ENCODE peak calls at places on chromosomes 3 and 15, in eight cellular contexts. One of them, this sample, is unnamed.

GRCh38 chr15:56098230-56098899 is 105.0 kb upstream of the NEDD4 start:
- DNase-seq in choroid plexus epithelial cell: peak
- DNase-seq in tibial nerve: no peak
- DNase-seq in heart left ventricle: no peak
- DNase-seq in nephron progenitor cell: no peak
- DNase-seq in T-helper 2 cell: no peak
- DNase-seq in cardiac fibroblast: no peak
- DNase-seq in neural crest cell: no peak
- DNase-seq in this sample: no peak

GRCh38 chr3:55750525-55750924 is 263.4 kb upstream of the WNT5A start:
- DNase-seq in nephron progenitor cell: no peak
- DNase-seq in choroid plexus epithelial cell: peak
- DNase-seq in T-helper 2 cell: no peak
- DNase-seq in neural crest cell: no peak
- DNase-seq in tibial nerve: no peak
- DNase-seq in heart left ventricle: no peak
- DNase-seq in cardiac fibroblast: peak
- DNase-seq in this sample: peak

GRCh38 chr3:98655666-98656065 is 62.3 kb upstream of the CPOX start:
- DNase-seq in choroid plexus epithelial cell: peak
- DNase-seq in T-helper 2 cell: no peak
- DNase-seq in tibial nerve: no peak
- DNase-seq in nephron progenitor cell: no peak
- DNase-seq in heart left ventricle: no peak
- DNase-seq in neural crest cell: no peak
- DNase-seq in cardiac fibroblast: peak
- DNase-seq in this sample: peak

GRCh38 chr3:183799471-183799870 is 25.9 kb downstream of the MAP6D1 start:
- DNase-seq in tibial nerve: no peak
- DNase-seq in nephron progenitor cell: no peak
- DNase-seq in T-helper 2 cell: no peak
- DNase-seq in neural crest cell: no peak
- DNase-seq in heart left ventricle: no peak
- DNase-seq in cardiac fibroblast: no peak
- DNase-seq in choroid plexus epithelial cell: no peak
- DNase-seq in this sample: no peak

GRCh38 chr15:96340611-96341464 is 10.3 kb downstream of the NR2F2 start:
- DNase-seq in choroid plexus epithelial cell: peak
- DNase-seq in neural crest cell: peak
- DNase-seq in T-helper 2 cell: no peak
- DNase-seq in cardiac fibroblast: peak
- DNase-seq in tibial nerve: no peak
- DNase-seq in heart left ventricle: peak
- DNase-seq in nephron progenitor cell: peak
- DNase-seq in this sample: peak

GRCh38 chr3:32782417-32782816 is 35.4 kb upstream of the TRIM71 start:
- DNase-seq in nephron progenitor cell: no peak
- DNase-seq in T-helper 2 cell: no peak
- DNase-seq in neural crest cell: no peak
- DNase-seq in choroid plexus epithelial cell: no peak
- DNase-seq in tibial nerve: no peak
- DNase-seq in heart left ventricle: no peak
- DNase-seq in cardiac fibroblast: no peak
- DNase-seq in this sample: no peak

GRCh38 chr15:31347981-31348803 is 21.6 kb downstream of the KLF13 start:
- DNase-seq in choroid plexus epithelial cell: no peak
- DNase-seq in cardiac fibroblast: no peak
- DNase-seq in heart left ventricle: no peak
- DNase-seq in nephron progenitor cell: no peak
- DNase-seq in tibial nerve: no peak
- DNase-seq in neural crest cell: no peak
- DNase-seq in T-helper 2 cell: no peak
- DNase-seq in this sample: no peak

GRCh38 chr3:53495518-53496501 is 1.4 kb downstream of the CACNA1D start:
- DNase-seq in cardiac fibroblast: no peak
- DNase-seq in nephron progenitor cell: peak
- DNase-seq in heart left ventricle: no peak
- DNase-seq in T-helper 2 cell: no peak
- DNase-seq in neural crest cell: no peak
- DNase-seq in tibial nerve: no peak
- DNase-seq in choroid plexus epithelial cell: no peak
- DNase-seq in this sample: no peak

GRCh38 chr3:194472290-194472920 is 14.4 kb downstream of the ATP13A3 start:
- DNase-seq in heart left ventricle: no peak
- DNase-seq in choroid plexus epithelial cell: peak
- DNase-seq in nephron progenitor cell: peak
- DNase-seq in neural crest cell: no peak
- DNase-seq in T-helper 2 cell: no peak
- DNase-seq in tibial nerve: no peak
- DNase-seq in cardiac fibroblast: peak
- DNase-seq in this sample: peak

GRCh38 chr3:4898454-4899313 is 80.6 kb upstream of the BHLHE40 start:
- DNase-seq in nephron progenitor cell: no peak
- DNase-seq in tibial nerve: no peak
- DNase-seq in heart left ventricle: no peak
- DNase-seq in cardiac fibroblast: peak
- DNase-seq in choroid plexus epithelial cell: peak
- DNase-seq in neural crest cell: no peak
- DNase-seq in T-helper 2 cell: no peak
- DNase-seq in this sample: peak

This sample was measured in LHCN-M2.